ENCODE peak calls at places on chromosomes 12 and 14, in eight cellular contexts. C is stimulated activated CD4-positive, alpha-beta T cell treated with anti-CD3 and anti-CD28 coated beads, Interleukin-15, amount 100 ng/mL, for 24 hours; P is HuH-7; G is NCI-H748 treated with DMSO at 0.1 percent for 48 hours; T is posterior vena cava; N is activated CD4-positive, alpha-beta T cell treated with anti-CD3 and anti-CD28 coated beads for 4 hours; Y is stromal cell of bone marrow; W is HFFc6. I is an unnamed sample.

GRCh38 chr14:96847451-96847850 is 50.3 kb downstream of the VRK1 start:
- DNase-seq in P (no peak), C (no peak), W (no peak), G (no peak), N (no peak), T (no peak), Y (no peak), I (no peak)

GRCh38 chr14:89327771-89328212 is 89.2 kb downstream of the FOXN3 start:
- DNase-seq in P (no peak), C (no peak), T (no peak), G (peak; percentile 55), N (no peak), Y (no peak), W (peak; percentile 47), I (no peak)

GRCh38 chr14:88256997-88257755 is 65.9 kb downstream of the KCNK10 start:
- DNase-seq in G (no peak), C (no peak), P (no peak), W (no peak), T (no peak), N (no peak), Y (no peak), I (no peak)

GRCh38 chr12:30843211-30843610 is 83.3 kb upstream of the TSPAN11 start:
- DNase-seq in P (no peak), C (no peak), N (no peak), Y (no peak), W (no peak), G (no peak), T (no peak), I (no peak)

GRCh38 chr12:53173085-53173715 is 7.3 kb upstream of the ZNF740 start:
- DNase-seq in N (no peak), Y (no peak), P (no peak), W (peak; percentile 64), C (no peak), T (no peak), G (no peak), I (no peak)

GRCh38 chr12:73950506-73950905 is 587.1 kb upstream of the ATXN7L3B start:
- DNase-seq in W (no peak), Y (no peak), T (no peak), C (no peak), G (no peak), P (no peak), N (no peak), I (no peak)

GRCh38 chr14:104517426-104517825 is 62.1 kb upstream of the C14orf180 start:
- DNase-seq in Y (no peak), W (no peak), P (no peak), T (no peak), C (no peak), N (no peak), G (no peak), I (peak; percentile 21)

GRCh38 chr14:99947695-99948094 is 117.5 kb upstream of the EVL start:
- DNase-seq in T (no peak), C (no peak), W (no peak), P (no peak), N (no peak), Y (no peak), G (no peak), I (no peak)

GRCh38 chr12:61758661-61759060 is 501.5 kb upstream of the USP15 start:
- DNase-seq in Y (no peak), G (no peak), W (peak; percentile 37), C (no peak), N (no peak), P (no peak), T (no peak), I (no peak)

GRCh38 chr12:74412607-74413230 is 124.9 kb upstream of the ATXN7L3B start:
- DNase-seq in T (no peak), P (no peak), W (peak; percentile 13), C (no peak), G (no peak), Y (no peak), N (no peak), I (no peak)

GRCh38 chr12:62730649-62731377 is 204.1 kb downstream of the PPM1H start:
- DNase-seq in Y (peak; percentile 89), N (no peak), P (no peak), W (peak; percentile 53), T (no peak), C (no peak), G (no peak), I (no peak)

GRCh38 chr14:96938946-96939345 is 141.8 kb downstream of the VRK1 start:
- DNase-seq in G (no peak), W (no peak), P (no peak), C (peak; percentile 14), Y (no peak), T (no peak), N (no peak), I (no peak)

GRCh38 chr12:42590324-42590934 is 883 bp upstream of the PRICKLE1 start:
- DNase-seq in Y (no peak), W (no peak), C (peak; percentile 6), P (peak; percentile 28), N (no peak), T (no peak), G (no peak), I (peak; percentile 68)

GRCh38 chr14:90750191-90750590 is 66.0 kb downstream of the TTC7B start:
- DNase-seq in C (no peak), N (no peak), G (no peak), Y (no peak), W (no peak), P (no peak), T (no peak), I (no peak)

GRCh38 chr12:31228811-31229792 is 96.8 kb downstream of the SINHCAF start:
- DNase-seq in P (peak; percentile 44), W (no peak), N (no peak), G (no peak), Y (no peak), C (no peak), T (peak; percentile 64), I (no peak)

GRCh38 chr12:26185532-26186320 is 9.6 kb upstream of the SSPN start:
- DNase-seq in W (no peak), N (no peak), Y (no peak), P (no peak), G (no peak), C (no peak), T (no peak), I (no peak)

GRCh38 chr14:104726600-104727451 is 2.8 kb downstream of the ADSS1 start:
- DNase-seq in C (no peak), N (no peak), G (no peak), P (peak; percentile 56), T (no peak), W (no peak), Y (no peak), I (no peak)

GRCh38 chr12:113244015-113244983 is 23.0 kb downstream of the TPCN1 start:
- DNase-seq in N (no peak), W (no peak), C (peak; percentile 30), T (peak; percentile 80), P (no peak), G (no peak), Y (no peak), I (no peak)

GRCh38 chr14:72646861-72647528 is 246.9 kb downstream of the DPF3 start:
- DNase-seq in G (no peak), N (no peak), T (no peak), W (no peak), P (no peak), C (no peak), Y (no peak), I (no peak)

GRCh38 chr12:14129601-14130178 is 148.3 kb upstream of the GRIN2B start:
- DNase-seq in P (no peak), C (no peak), N (no peak), W (no peak), T (no peak), G (no peak), Y (no peak), I (no peak)